ENCODE peak calls at places on chromosomes 7 and 10, in seven cellular contexts. S is NCI-H460, K is NCI-H2171, Q is GM23248, X is NCI-H774, C is M059J, N is SJCRH30. M is an unnamed sample.

GRCh38 chr10:50332108-50332846 is 81.0 kb upstream of the ASAH2 start:
- DNase-seq in S (no peak), C (no peak), N (no peak), K (no peak), X (no peak), Q (no peak), M (no peak)

GRCh38 chr10:112082134-112082533 is 101.4 kb downstream of the GPAM start:
- DNase-seq in Q (no peak), X (no peak), S (no peak), C (peak), N (peak), K (no peak), M (no peak)

GRCh38 chr10:103789771-103790201 is 65.6 kb downstream of the SH3PXD2A start:
- DNase-seq in S (no peak), N (no peak), X (no peak), Q (no peak), K (no peak), C (no peak), M (no peak)

GRCh38 chr10:117552156-117552620 is 9.6 kb downstream of the EMX2 start:
- DNase-seq in Q (peak), C (no peak), N (no peak), K (no peak), S (no peak), X (no peak), M (no peak)

GRCh38 chr7:46156835-46157234 is 235.8 kb upstream of the IGFBP3 start:
- DNase-seq in K (no peak), C (no peak), N (no peak), S (no peak), X (no peak), Q (no peak), M (no peak)

GRCh38 chr10:133260895-133261725 is 15.6 kb downstream of the ADAM8 start:
- DNase-seq in C (peak), N (peak), S (peak), Q (peak), K (no peak), X (no peak), M (peak)

GRCh38 chr10:119090968-119091367 is 10.4 kb upstream of the EIF3A start:
- DNase-seq in X (no peak), K (no peak), Q (peak), C (peak), N (peak), S (peak), M (no peak)

GRCh38 chr7:77982926-77983550 is 184.5 kb downstream of the PHTF2 start:
- DNase-seq in K (no peak), C (peak), Q (peak), S (no peak), N (no peak), X (no peak), M (no peak)

GRCh38 chr7:21903074-21903786 is 42.5 kb downstream of the CDCA7L start:
- DNase-seq in Q (no peak), N (no peak), S (no peak), X (no peak), C (no peak), K (no peak), M (no peak)

GRCh38 chr10:11553773-11554381 is 57.6 kb downstream of the USP6NL start:
- DNase-seq in Q (no peak), C (no peak), S (no peak), X (no peak), N (no peak), K (no peak), M (no peak)

GRCh38 chr7:139095194-139095659 is 14.3 kb downstream of the ZC3HAV1 start:
- DNase-seq in N (peak), C (no peak), Q (no peak), S (no peak), K (no peak), X (no peak), M (peak)

GRCh38 chr7:135976312-135977019 is 693 bp downstream of the MTPN start:
- DNase-seq in K (peak), X (no peak), N (no peak), C (peak), S (no peak), Q (peak), M (peak)

GRCh38 chr10:44830022-44830421 is 81.1 kb upstream of the TMEM72 start:
- DNase-seq in Q (peak), N (no peak), K (no peak), S (no peak), X (no peak), C (peak), M (peak)

GRCh38 chr7:38312776-38313175 is 39.3 kb upstream of the TARP start:
- DNase-seq in Q (no peak), X (no peak), N (no peak), C (peak), K (no peak), S (no peak), M (no peak)

GRCh38 chr7:46970131-46970430 is 611.8 kb downstream of the TNS3 start:
- DNase-seq in N (no peak), C (no peak), X (no peak), K (no peak), S (no peak), Q (no peak), M (no peak)

GRCh38 chr7:33201821-33202220 is 72.5 kb downstream of the BBS9 start:
- DNase-seq in C (peak), K (no peak), N (no peak), Q (peak), S (no peak), X (no peak), M (no peak)

GRCh38 chr7:91280180-91280579 is 15.9 kb downstream of the FZD1 start:
- DNase-seq in X (no peak), Q (no peak), S (no peak), K (peak), C (no peak), N (peak), M (peak)

GRCh38 chr7:114922151-114922651 is 307 bp downstream of the MDFIC start:
- DNase-seq in N (peak), S (peak), C (peak), X (no peak), K (peak), Q (peak), M (peak)

GRCh38 chr7:22238354-22239311 is 118.3 kb downstream of the RAPGEF5 start:
- DNase-seq in Q (peak), N (no peak), K (no peak), X (no peak), S (no peak), C (peak), M (peak)

GRCh38 chr7:35268953-35269352 is 15.1 kb upstream of the TBX20 start:
- DNase-seq in S (no peak), C (no peak), K (peak), X (no peak), Q (no peak), N (peak), M (no peak)

GRCh38 chr10:27019827-27020226 is 80.5 kb downstream of the ANKRD26 start:
- DNase-seq in N (no peak), S (no peak), Q (no peak), X (no peak), K (no peak), C (peak), M (no peak)

GRCh38 chr10:89295597-89295996 is 6.2 kb upstream of the IFIT2 start:
- DNase-seq in N (no peak), S (no peak), X (no peak), C (peak), K (no peak), Q (peak), M (peak)

GRCh38 chr7:135321556-135321955 is 87.9 kb downstream of the STRA8 start:
- DNase-seq in X (peak), C (peak), Q (peak), N (peak), K (no peak), S (no peak), M (no peak)

M was measured in osteoblast.